ENCODE peak calls at places on chromosomes 5 and 9, in four cellular contexts. F, J, D and Y are unnamed samples.

GRCh38 chr9:133155156-133155555 is 8.6 kb downstream of the GBGT1 start:
- DNase-seq in D (no peak), J (no peak), F (no peak), Y (no peak)

GRCh38 chr9:1210954-1211353 is 160.8 kb downstream of the DMRT2 start:
- DNase-seq in F (no peak), J (no peak), D (no peak), Y (no peak)

GRCh38 chr5:65876496-65876895 is 49.9 kb upstream of the ERBIN start:
- DNase-seq in J (no peak), D (no peak), F (no peak), Y (no peak)

GRCh38 chr5:34657550-34657921 is 1.4 kb downstream of the RAI14 start:
- DNase-seq in J (no peak), D (no peak), F (peak; percentile 60), Y (no peak)

GRCh38 chr5:130452744-130453143 is 548.5 kb downstream of the CHSY3 start:
- DNase-seq in F (no peak), D (no peak), J (no peak), Y (no peak)

GRCh38 chr9:127344373-127344995 is 52.5 kb upstream of the SLC2A8 start:
- DNase-seq in D (no peak), F (no peak), J (no peak), Y (no peak)

GRCh38 chr5:55226934-55227737 is at the start of gene MCIDAS:
- DNase-seq in J (peak; percentile 70), F (no peak), D (no peak), Y (no peak)

GRCh38 chr5:170809551-170809950 is 26.0 kb downstream of the GABRP start:
- DNase-seq in D (no peak), F (peak; percentile 64), J (no peak), Y (no peak)

GRCh38 chr5:125180222-125180621 is 433.8 kb upstream of the ZNF608 start:
- DNase-seq in D (no peak), F (no peak), J (no peak), Y (no peak)

GRCh38 chr9:96484521-96484931 is 34.6 kb downstream of the HABP4 start:
- DNase-seq in J (no peak), F (no peak), D (no peak), Y (no peak)

GRCh38 chr5:107381189-107381856 is 289.4 kb downstream of the EFNA5 start:
- DNase-seq in J (no peak), F (no peak), D (no peak), Y (peak; percentile 57)

GRCh38 chr5:177496111-177497010 is 1.0 kb downstream of the PDLIM7 start:
- DNase-seq in J (peak; percentile 76), F (peak; percentile 81), D (no peak), Y (no peak)

GRCh38 chr5:11985993-11986392 is 81.7 kb upstream of the CTNND2 start:
- DNase-seq in J (no peak), D (no peak), F (no peak), Y (no peak)

GRCh38 chr5:172943283-172943841 is 15.9 kb upstream of the RPL26L1 start:
- DNase-seq in F (no peak), J (peak; percentile 51), D (no peak), Y (no peak)

GRCh38 chr5:60883229-60883628 is 39.2 kb upstream of the ELOVL7 start:
- DNase-seq in D (no peak), J (no peak), F (no peak), Y (no peak)

GRCh38 chr5:67773439-67773988 is 442.0 kb upstream of the PIK3R1 start:
- DNase-seq in J (no peak), F (no peak), D (no peak), Y (peak; percentile 70)

GRCh38 chr9:120845255-120845654 is 2.5 kb upstream of the PSMD5 start:
- DNase-seq in J (no peak), F (no peak), D (no peak), Y (no peak)

GRCh38 chr9:79693750-79694149 is 122.0 kb downstream of the TLE4 start:
- DNase-seq in D (no peak), F (no peak), J (no peak), Y (no peak)

GRCh38 chr5:173733065-173733824 is 116.8 kb upstream of the BOD1 start:
- DNase-seq in F (peak; percentile 80), J (peak; percentile 23), D (no peak), Y (peak; percentile 62)

GRCh38 chr9:91060520-91061343 is 259.1 kb downstream of the SYK start:
- DNase-seq in D (no peak), J (no peak), F (peak; percentile 76), Y (no peak)

GRCh38 chr5:38872826-38873225 is 27.0 kb downstream of the OSMR start:
- DNase-seq in F (no peak), D (no peak), J (no peak), Y (no peak)

GRCh38 chr9:95857896-95858295 is 17.6 kb upstream of the ERCC6L2 start:
- DNase-seq in F (no peak), D (no peak), J (no peak), Y (no peak)

GRCh38 chr9:99478469-99479027 is 256.5 kb downstream of the SEC61B start:
- DNase-seq in D (no peak), F (peak; percentile 54), J (no peak), Y (no peak)

GRCh38 chr5:9265391-9266287 is 280.2 kb downstream of the SEMA5A start:
- DNase-seq in J (peak; percentile 79), D (peak; percentile 55), F (no peak), Y (no peak)

GRCh38 chr5:167798427-167798826 is 493.0 kb upstream of the WWC1 start:
- DNase-seq in F (no peak), D (no peak), J (no peak), Y (no peak)

GRCh38 chr5:33338336-33339110 is 102.2 kb upstream of the TARS1 start:
- DNase-seq in F (no peak), J (no peak), D (no peak), Y (no peak)

GRCh38 chr5:69149676-69150010 is 17.3 kb upstream of the CCNB1 start:
- DNase-seq in F (no peak), D (no peak), J (no peak), Y (no peak)

GRCh38 chr9:70256123-70256551 is 2.6 kb upstream of the SMC5 start:
- DNase-seq in F (no peak), J (no peak), D (no peak), Y (no peak)

GRCh38 chr9:37036237-37037136 is 2.4 kb upstream of the PAX5 start:
- DNase-seq in J (peak; percentile 76), D (no peak), F (peak; percentile 61), Y (no peak)

GRCh38 chr9:14433841-14434511 is 120.0 kb upstream of the NFIB start:
- DNase-seq in D (no peak), J (no peak), F (peak; percentile 65), Y (no peak)

GRCh38 chr5:125484272-125485002 is 738.0 kb upstream of the ZNF608 start:
- DNase-seq in J (peak; percentile 62), F (peak; percentile 91), D (peak; percentile 51), Y (peak; percentile 68)

GRCh38 chr5:9545959-9546851 is at the start of gene SEMA5A:
- DNase-seq in D (peak; percentile 69), J (peak; percentile 90), F (peak; percentile 70), Y (peak; percentile 67)

GRCh38 chr5:58491216-58491892 is at the start of gene GAPT:
- DNase-seq in J (no peak), F (no peak), D (no peak), Y (no peak)

GRCh38 chr9:129640086-129640870 is 1.7 kb downstream of the ASB6 start:
- DNase-seq in D (no peak), J (no peak), F (peak; percentile 83), Y (no peak)

GRCh38 chr9:129494113-129494789 is 126.7 kb downstream of the C9orf50 start:
- DNase-seq in F (no peak), J (no peak), D (peak; percentile 69), Y (no peak)

GRCh38 chr9:76817489-76817888 is 53.3 kb downstream of the PCA3 start:
- DNase-seq in F (no peak), D (no peak), J (no peak), Y (no peak)

GRCh38 chr9:20292002-20292401 is 330.3 kb downstream of the MLLT3 start:
- DNase-seq in J (no peak), F (no peak), D (no peak), Y (no peak)

DNA sequence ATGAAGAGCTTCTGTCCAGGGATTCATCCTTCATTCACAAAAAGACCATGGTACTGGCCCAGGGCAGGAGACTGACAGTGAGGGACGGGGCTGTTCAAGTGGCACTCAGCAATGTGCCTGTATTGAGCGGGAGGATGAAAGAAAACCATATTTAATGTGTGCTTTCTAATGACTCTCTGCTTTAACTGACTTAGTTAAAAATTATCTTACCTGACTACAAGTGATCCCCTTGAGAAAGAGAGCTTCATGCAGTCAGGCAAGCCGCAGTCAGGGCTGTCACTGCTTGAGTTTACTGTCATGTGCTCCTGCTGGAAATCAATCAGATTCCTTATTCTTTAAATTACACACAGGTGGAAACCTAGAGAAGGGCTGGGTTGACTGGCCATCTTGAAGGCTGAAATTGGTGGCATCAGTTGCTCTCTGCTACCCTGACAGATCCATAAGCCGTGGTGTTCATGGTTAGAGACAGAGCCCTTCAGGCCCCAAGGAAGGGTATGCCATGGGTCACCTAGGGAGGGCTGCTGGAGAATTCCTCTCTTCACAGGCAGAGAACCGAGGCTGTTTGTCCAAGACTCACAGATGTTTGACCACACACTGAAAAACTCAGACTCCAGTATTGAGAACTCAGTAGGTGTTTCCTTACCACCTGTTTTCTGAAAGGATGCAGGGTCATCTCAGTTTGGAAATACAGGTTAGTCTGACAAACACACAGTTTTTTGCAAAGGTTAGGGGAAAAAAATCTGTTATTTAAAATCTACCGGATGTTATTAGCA is 70.9 kb downstream of the TRIO start:
- DNase-seq in D (no peak), F (no peak), J (no peak), Y (no peak)
- H3K4me3 ChIP-seq in D (no peak overlapping the region), F (no peak overlapping the region), J (no peak overlapping the region), Y (no peak overlapping the region)

GRCh38 chr9:35870351-35870923 is at the start of gene OR13J1:
- DNase-seq in J (no peak), F (no peak), D (no peak), Y (no peak)
- H3K27me3 ChIP-seq in J (no peaks in the 10 kb centered on the region), F (peaks cover 6% of the 10 kb centered on the region), D (no peaks in the 10 kb centered on the region), Y (no peaks in the 10 kb centered on the region)

DNA sequence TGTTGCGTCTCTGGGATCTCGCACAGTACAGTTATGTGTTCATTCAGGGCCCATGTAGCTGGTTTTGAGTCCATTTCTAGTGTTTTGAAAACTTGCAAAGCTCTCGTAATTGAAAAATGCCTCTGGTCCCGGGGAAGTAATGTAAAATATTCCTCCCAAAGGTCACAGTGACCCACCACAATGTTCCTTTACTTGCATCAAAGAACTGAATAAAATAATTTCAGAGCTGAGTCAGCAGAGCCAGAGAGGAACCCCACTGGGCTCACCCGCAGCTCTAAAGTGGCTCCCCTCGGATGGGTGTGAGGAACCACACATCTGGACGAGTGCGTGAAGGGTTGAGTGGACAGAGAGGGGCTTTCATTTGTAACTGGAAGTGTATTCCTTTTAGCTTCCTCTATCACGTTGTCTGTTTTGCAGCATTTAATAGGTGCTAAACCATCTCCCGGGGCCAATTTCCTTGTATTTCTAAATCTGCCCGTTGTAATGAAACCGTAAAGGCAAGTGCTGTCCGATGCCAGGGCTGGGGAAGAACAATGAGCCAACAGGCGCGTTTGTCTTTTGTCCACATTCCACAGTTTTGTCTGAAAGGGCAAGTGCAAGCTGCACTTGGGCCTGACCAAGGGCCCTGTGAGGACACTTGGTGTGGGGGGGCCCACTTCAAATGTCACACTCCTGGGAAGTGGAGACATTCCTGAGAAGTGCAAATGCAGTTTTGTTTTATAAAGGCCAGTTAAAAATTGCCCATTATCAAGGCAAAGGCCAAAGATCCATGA is 29.9 kb downstream of the COL5A1 start:
- DNase-seq in F (no peak), J (peak; percentile 61), D (no peak), Y (peak; percentile 21)
- H3K4me3 ChIP-seq in F (no peak overlapping the region), J (no peak overlapping the region), D (no peak overlapping the region), Y (no peak overlapping the region)

GRCh38 chr5:160774646-160775313 is 77.2 kb downstream of the ATP10B start:
- DNase-seq in J (no peak), D (no peak), F (no peak), Y (no peak)
- H3K27me3 ChIP-seq in J (no peaks in the 10 kb centered on the region), D (no peaks in the 10 kb centered on the region), F (no peaks in the 10 kb centered on the region), Y (no peaks in the 10 kb centered on the region)